ENCODE peak calls at places on chromosomes 4 and X, in four cellular contexts. I is GM10248; T is NCI-H460; C is activated CD8-positive, alpha-beta memory T cell treated with anti-CD3 and anti-CD28 coated beads for 24 hours. D is an unnamed sample.

GRCh38 chrX:55342533-55343501 is 78.1 kb upstream of the PAGE3 start:
- DNase-seq in I (peak; percentile 49), T (peak; percentile 25), C (no peak), D (no peak)

GRCh38 chr4:161762796-161763195 is 401.0 kb downstream of the FSTL5 start:
- DNase-seq in I (no peak), T (no peak), C (no peak), D (no peak)

GRCh38 chr4:8539661-8540060 is 40.5 kb upstream of the GPR78 start:
- DNase-seq in I (no peak), T (no peak), C (no peak), D (no peak)

GRCh38 chr4:1174941-1175634 is 2.7 kb upstream of the SPON2 start:
- DNase-seq in I (peak; percentile 16), T (no peak), C (peak; percentile 55), D (no peak)

GRCh38 chr4:117783716-117784115 is 250.6 kb upstream of the NDST3 start:
- DNase-seq in I (no peak), T (peak; percentile 12), C (no peak), D (no peak)

GRCh38 chr4:85677286-85677685 is 202.3 kb downstream of the ARHGAP24 start:
- DNase-seq in I (no peak), T (no peak), C (no peak), D (no peak)

GRCh38 chr4:92299152-92299551 is 4.6 kb upstream of the GRID2 start:
- DNase-seq in I (no peak), T (no peak), C (no peak), D (no peak)

GRCh38 chrX:103941201-103941975 is 21.0 kb upstream of the TMSB15B start:
- DNase-seq in I (no peak), T (peak; percentile 62), C (no peak), D (no peak)

GRCh38 chrX:130263016-130263415 is 5.7 kb downstream of the ZNF280C start:
- DNase-seq in I (no peak), T (no peak), C (no peak), D (no peak)

GRCh38 chr4:125719987-125720386 is 405.2 kb downstream of the FAT4 start:
- DNase-seq in I (no peak), T (peak; percentile 90), C (no peak), D (no peak)

GRCh38 chr4:136741468-136741867 is 790.8 kb downstream of the PCDH18 start:
- DNase-seq in I (no peak), T (no peak), C (no peak), D (no peak)

GRCh38 chrX:14936561-14936960 is 63.3 kb downstream of the MOSPD2 start:
- DNase-seq in I (peak; percentile 10), T (peak; percentile 2), C (no peak), D (no peak)

GRCh38 chr4:182448281-182449151 is 205.3 kb downstream of the TENM3 start:
- DNase-seq in I (peak; percentile 44), T (peak; percentile 77), C (peak; percentile 69), D (peak; percentile 95)

GRCh38 chr4:107999932-108000539 is 10.3 kb downstream of the HADH start:
- DNase-seq in I (no peak), T (no peak), C (no peak), D (no peak)

GRCh38 chrX:101957174-101957573 is 25.3 kb upstream of the ZMAT1 start:
- DNase-seq in I (no peak), T (no peak), C (no peak), D (no peak)

GRCh38 chrX:96591418-96591817 is 93.2 kb upstream of the DIAPH2 start:
- DNase-seq in I (no peak), T (no peak), C (no peak), D (no peak)

GRCh38 chrX:109773374-109773773 is 40.3 kb upstream of the ACSL4 start:
- DNase-seq in I (no peak), T (no peak), C (no peak), D (no peak)

GRCh38 chr4:104381729-104382128 is 113.0 kb downstream of the CXXC4 start:
- DNase-seq in I (no peak), T (no peak), C (no peak), D (no peak)

GRCh38 chr4:156677136-156677535 is 294.5 kb downstream of the PDGFC start:
- DNase-seq in I (peak; percentile 10), T (peak; percentile 41), C (no peak), D (no peak)

GRCh38 chr4:98314791-98315565 is 53.8 kb downstream of the RAP1GDS1 start:
- DNase-seq in I (no peak), T (no peak), C (no peak), D (no peak)

GRCh38 chr4:55592014-55592413 is at the start of gene PDCL2:
- DNase-seq in I (no peak), T (no peak), C (no peak), D (no peak)

GRCh38 chr4:3898098-3898497 is 131.9 kb downstream of the ADRA2C start:
- DNase-seq in I (no peak), T (no peak), C (no peak), D (no peak)

GRCh38 chrX:109475174-109475891 is 6.6 kb downstream of the GUCY2F start:
- DNase-seq in I (no peak), T (peak; percentile 35), C (no peak), D (peak; percentile 85)

GRCh38 chrX:136710324-136710951 is 62.5 kb downstream of the CD40LG start:
- DNase-seq in I (peak; percentile 14), T (no peak), C (no peak), D (no peak)

GRCh38 chrX:13794417-13794816 is 22.5 kb downstream of the GPM6B start:
- DNase-seq in I (no peak), T (no peak), C (no peak), D (no peak)

GRCh38 chr4:51853027-51853682 is 10.2 kb downstream of the DCUN1D4 start:
- DNase-seq in I (no peak), T (peak; percentile 12), C (no peak), D (no peak)

GRCh38 chr4:103915224-103915869 is 195.6 kb upstream of the TACR3 start:
- DNase-seq in I (peak; percentile 31), T (peak; percentile 8), C (no peak), D (no peak)

GRCh38 chr4:15781427-15782095 is 3.4 kb downstream of the CD38 start:
- DNase-seq in I (no peak), T (no peak), C (peak; percentile 57), D (no peak)

D was measured in osteocyte.